ENCODE peak calls at places on chromosome X, in ten cellular contexts. E, A, T, B, G, O, J, H, M and Q are unnamed samples.

GRCh38 chrX:54325077-54325476 is 32.8 kb downstream of the WNK3 start:
- DNase-seq in E (no peak), A (no peak), T (no peak), B (no peak), G (no peak), O (no peak), J (no peak), H (no peak), M (no peak), Q (no peak)

GRCh38 chrX:110442631-110443030 is 84.0 kb downstream of the RTL9 start:
- DNase-seq in E (no peak), A (peak; percentile 57), T (no peak), B (peak; percentile 28), G (no peak), O (peak; percentile 55), J (peak; percentile 46), H (no peak), M (peak; percentile 14), Q (no peak)

GRCh38 chrX:9465380-9466114 is 689 bp downstream of the TBL1X start:
- DNase-seq in E (peak; percentile 31), A (no peak), T (no peak), B (no peak), G (peak; percentile 46), O (no peak), J (no peak), H (no peak), M (no peak), Q (no peak)

GRCh38 chrX:155745792-155746191 is 133.0 kb upstream of the TMLHE start:
- DNase-seq in E (no peak), A (no peak), T (no peak), B (peak; percentile 10), G (no peak), O (peak; percentile 95), J (no peak), H (no peak), M (peak; percentile 47), Q (no peak)

GRCh38 chrX:16882702-16883486 is 12.7 kb upstream of the RBBP7 start:
- DNase-seq in E (peak; percentile 41), A (no peak), T (peak; percentile 53), B (peak; percentile 64), G (peak; percentile 71), O (peak; percentile 82), J (peak; percentile 60), H (peak; percentile 80), M (peak; percentile 74), Q (peak; percentile 17)

GRCh38 chrX:45006002-45006800 is 133.2 kb downstream of the KDM6A start:
- DNase-seq in E (no peak), A (peak; percentile 4), T (no peak), B (peak; percentile 39), G (no peak), O (no peak), J (peak; percentile 45), H (no peak), M (peak; percentile 3), Q (no peak)

GRCh38 chrX:12702509-12703091 is 88.6 kb upstream of the PRPS2 start:
- DNase-seq in E (no peak), A (no peak), T (no peak), B (no peak), G (peak; percentile 10), O (peak; percentile 2), J (peak; percentile 1), H (no peak), M (no peak), Q (no peak)

GRCh38 chrX:54928876-54929275 is 8.3 kb downstream of the TRO start:
- DNase-seq in E (no peak), A (no peak), T (no peak), B (no peak), G (no peak), O (no peak), J (no peak), H (no peak), M (no peak), Q (no peak)

GRCh38 chrX:13387656-13388421 is 68.0 kb upstream of the ATXN3L start:
- DNase-seq in E (no peak), A (no peak), T (no peak), B (no peak), G (peak; percentile 3), O (no peak), J (peak; percentile 16), H (no peak), M (peak; percentile 67), Q (no peak)

GRCh38 chrX:70470850-70471289 is 26.2 kb downstream of the DLG3 start:
- DNase-seq in E (no peak), A (no peak), T (no peak), B (peak; percentile 61), G (no peak), O (no peak), J (no peak), H (no peak), M (no peak), Q (no peak)

GRCh38 chrX:154310991-154311541 is 15.5 kb downstream of the TKTL1 start:
- DNase-seq in E (no peak), A (no peak), T (no peak), B (no peak), G (no peak), O (no peak), J (peak; percentile 16), H (no peak), M (no peak), Q (no peak)

GRCh38 chrX:40227111-40227510 is 129.4 kb upstream of the BCOR start:
- DNase-seq in E (no peak), A (no peak), T (no peak), B (no peak), G (no peak), O (no peak), J (no peak), H (no peak), M (no peak), Q (no peak)

GRCh38 chrX:37834937-37835336 is 12.4 kb downstream of the DYNLT3 start:
- DNase-seq in E (no peak), A (no peak), T (no peak), B (no peak), G (no peak), O (no peak), J (no peak), H (no peak), M (no peak), Q (no peak)

GRCh38 chrX:77564824-77565223 is 117.6 kb downstream of the FGF16 start:
- DNase-seq in E (no peak), A (no peak), T (no peak), B (peak; percentile 24), G (no peak), O (no peak), J (peak; percentile 0), H (no peak), M (peak; percentile 4), Q (no peak)

GRCh38 chrX:119763175-119763574 is 4.8 kb downstream of the SOWAHD start:
- DNase-seq in E (no peak), A (peak; percentile 30), T (no peak), B (peak; percentile 82), G (no peak), O (no peak), J (peak; percentile 92), H (no peak), M (peak; percentile 79), Q (peak; percentile 79)

GRCh38 chrX:113947548-113947947 is 636.3 kb upstream of the HTR2C start:
- DNase-seq in E (no peak), A (peak; percentile 0), T (no peak), B (no peak), G (no peak), O (peak; percentile 14), J (no peak), H (no peak), M (no peak), Q (no peak)

GRCh38 chrX:133922390-133922772 is 63.0 kb downstream of the GPC3 start:
- DNase-seq in E (no peak), A (no peak), T (no peak), B (no peak), G (no peak), O (no peak), J (no peak), H (no peak), M (no peak), Q (no peak)

GRCh38 chrX:150364347-150365050 is 1.4 kb downstream of the MAMLD1 start:
- DNase-seq in E (no peak), A (no peak), T (no peak), B (peak; percentile 1), G (peak; percentile 17), O (no peak), J (peak; percentile 19), H (no peak), M (peak; percentile 12), Q (no peak)

GRCh38 chrX:153921511-153922285 is 4.4 kb downstream of the ARHGAP4 start:
- DNase-seq in E (no peak), A (no peak), T (no peak), B (no peak), G (no peak), O (no peak), J (no peak), H (no peak), M (peak; percentile 15), Q (no peak)

GRCh38 chrX:140229187-140229586 is 263.9 kb upstream of the CXorf66 start:
- DNase-seq in E (no peak), A (no peak), T (no peak), B (peak; percentile 13), G (no peak), O (no peak), J (peak; percentile 0), H (no peak), M (no peak), Q (no peak)

GRCh38 chrX:341541-342101 is 23.0 kb upstream of the GTPBP6 start:
- DNase-seq in E (no peak), A (no peak), T (no peak), B (no peak), G (no peak), O (no peak), J (no peak), H (peak; percentile 58), M (no peak), Q (no peak)

GRCh38 chrX:153725039-153725831 is 579 bp downstream of the ABCD1 start:
- DNase-seq in E (no peak), A (no peak), T (no peak), B (no peak), G (no peak), O (peak; percentile 25), J (no peak), H (no peak), M (no peak), Q (no peak)

GRCh38 chrX:55907968-55908607 is 190.5 kb downstream of the RRAGB start:
- DNase-seq in E (peak; percentile 20), A (peak; percentile 21), T (peak; percentile 20), B (peak; percentile 37), G (peak; percentile 54), O (peak; percentile 84), J (peak; percentile 22), H (no peak), M (no peak), Q (no peak)

GRCh38 chrX:97363843-97364242 is 480.1 kb downstream of the RPA4 start:
- DNase-seq in E (no peak), A (no peak), T (no peak), B (no peak), G (no peak), O (no peak), J (no peak), H (no peak), M (no peak), Q (no peak)

GRCh38 chrX:128807367-128807766 is 715.9 kb downstream of the SMARCA1 start:
- DNase-seq in E (no peak), A (no peak), T (no peak), B (no peak), G (no peak), O (no peak), J (no peak), H (no peak), M (no peak), Q (no peak)

GRCh38 chrX:12843061-12843667 is 23.7 kb upstream of the TLR7 start:
- DNase-seq in E (no peak), A (no peak), T (no peak), B (no peak), G (no peak), O (no peak), J (no peak), H (no peak), M (no peak), Q (no peak)

GRCh38 chrX:11768039-11768438 is 10.0 kb downstream of the MSL3 start:
- DNase-seq in E (no peak), A (no peak), T (no peak), B (no peak), G (no peak), O (no peak), J (no peak), H (no peak), M (no peak), Q (no peak)

GRCh38 chrX:9730752-9731151 is 34.9 kb downstream of the GPR143 start:
- DNase-seq in E (no peak), A (no peak), T (no peak), B (no peak), G (no peak), O (no peak), J (no peak), H (no peak), M (no peak), Q (no peak)